ENCODE peak calls at places on chromosomes 5 and 9, in eight cellular contexts. V is upper lobe of right lung, L is uterus, B is cardiac muscle cell, A is brain microvascular endothelial cell, K is fibroblast of mammary gland, X is prostate gland, C is stomach. T is an unnamed sample.

GRCh38 chr5:137594717-137595116 is 95.6 kb upstream of the SPOCK1 start:
- DNase-seq in V (no peak), L (no peak), B (peak), A (no peak), K (peak), X (no peak), C (no peak), T (peak)

GRCh38 chr5:541888-542692 is 17.8 kb upstream of the SLC9A3 start:
- DNase-seq in V (peak), L (no peak), B (no peak), A (no peak), K (no peak), X (no peak), C (no peak), T (no peak)

GRCh38 chr5:157592594-157592993 is 17.0 kb upstream of the ADAM19 start:
- DNase-seq in V (no peak), L (no peak), B (no peak), A (no peak), K (no peak), X (no peak), C (no peak), T (no peak)

GRCh38 chr5:10424124-10424731 is 17.5 kb upstream of the ROPN1L start:
- DNase-seq in V (no peak), L (no peak), B (peak), A (peak), K (peak), X (peak), C (no peak), T (peak)

GRCh38 chr5:2992806-2993205 is 241.3 kb upstream of the IRX2 start:
- DNase-seq in V (no peak), L (no peak), B (no peak), A (no peak), K (no peak), X (no peak), C (no peak), T (no peak)

GRCh38 chr5:124649548-124650501 is 96.6 kb downstream of the ZNF608 start:
- DNase-seq in V (peak), L (peak), B (peak), A (peak), K (peak), X (no peak), C (peak), T (peak)

GRCh38 chr5:123066016-123066415 is 23.0 kb upstream of the PRDM6 start:
- DNase-seq in V (no peak), L (no peak), B (no peak), A (no peak), K (no peak), X (no peak), C (no peak), T (no peak)

GRCh38 chr5:39543335-39543734 is 118.6 kb upstream of the DAB2 start:
- DNase-seq in V (no peak), L (no peak), B (no peak), A (no peak), K (peak), X (no peak), C (no peak), T (no peak)

GRCh38 chr9:114263853-114264510 is 58.9 kb upstream of the ORM1 start:
- DNase-seq in V (no peak), L (no peak), B (no peak), A (no peak), K (no peak), X (no peak), C (no peak), T (no peak)

GRCh38 chr5:82802954-82803353 is 274.2 kb downstream of the TMEM167A start:
- DNase-seq in V (no peak), L (no peak), B (no peak), A (no peak), K (no peak), X (no peak), C (no peak), T (no peak)

GRCh38 chr5:134227259-134227658 is 1.4 kb upstream of the PPP2CA start:
- DNase-seq in V (no peak), L (peak), B (no peak), A (no peak), K (peak), X (no peak), C (no peak), T (no peak)

GRCh38 chr9:133960568-133961129 is 31.5 kb downstream of the VAV2 start:
- DNase-seq in V (no peak), L (no peak), B (peak), A (no peak), K (no peak), X (no peak), C (peak), T (no peak)
- H3K4me3 ChIP-seq in V (no peak), L (no peak), B (no peak), A (no peak), K (no peak), X (no peak), C (no peak), T (no peak)

GRCh38 chr5:66540078-66540477 is 56.1 kb upstream of the MAST4 start:
- DNase-seq in V (no peak), L (no peak), B (no peak), A (no peak), K (no peak), X (no peak), C (no peak), T (no peak)
- TF ChIP-seq CTCF in V (no peak), L (no peak), B (no peak), A (no peak), K (no peak), X (no peak), C (no peak), T (no peak)

GRCh38 chr5:112684737-112685136 is 52.9 kb upstream of the APC start:
- DNase-seq in V (no peak), L (no peak), B (peak), A (peak), K (peak), X (no peak), C (no peak), T (no peak)
- H3K4me3 ChIP-seq in V (no peak), L (no peak), B (no peak), A (no peak), K (no peak), X (no peak), C (no peak), T (no peak)

DNA sequence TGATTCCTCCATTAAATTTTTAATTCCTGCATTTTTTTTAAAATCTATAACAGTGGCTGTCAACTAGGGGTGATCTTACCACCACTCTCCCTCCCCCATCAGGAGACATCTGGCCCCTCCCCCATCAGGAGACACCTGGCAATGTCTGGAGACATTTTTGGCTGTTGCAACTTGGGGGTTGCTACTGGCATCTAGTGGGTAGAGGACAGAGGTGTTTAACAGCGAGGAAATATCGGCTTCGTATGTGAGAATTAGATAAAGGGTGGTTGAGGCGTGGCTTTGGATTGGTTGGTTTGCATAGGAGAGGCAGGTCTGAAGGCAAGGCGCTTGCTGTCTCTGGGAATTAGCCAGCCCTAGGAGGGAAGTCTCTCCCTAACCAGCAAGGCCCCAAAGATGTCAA is 10.5 kb downstream of the CDHR2 start:
- DNase-seq in V (no peak), L (no peak), B (no peak), A (no peak), K (no peak), X (no peak), C (no peak), T (no peak)
- TF ChIP-seq CTCF in V (no peak), L (no peak), B (no peak), A (no peak), K (no peak), X (no peak), C (no peak), T (no peak)

DNA sequence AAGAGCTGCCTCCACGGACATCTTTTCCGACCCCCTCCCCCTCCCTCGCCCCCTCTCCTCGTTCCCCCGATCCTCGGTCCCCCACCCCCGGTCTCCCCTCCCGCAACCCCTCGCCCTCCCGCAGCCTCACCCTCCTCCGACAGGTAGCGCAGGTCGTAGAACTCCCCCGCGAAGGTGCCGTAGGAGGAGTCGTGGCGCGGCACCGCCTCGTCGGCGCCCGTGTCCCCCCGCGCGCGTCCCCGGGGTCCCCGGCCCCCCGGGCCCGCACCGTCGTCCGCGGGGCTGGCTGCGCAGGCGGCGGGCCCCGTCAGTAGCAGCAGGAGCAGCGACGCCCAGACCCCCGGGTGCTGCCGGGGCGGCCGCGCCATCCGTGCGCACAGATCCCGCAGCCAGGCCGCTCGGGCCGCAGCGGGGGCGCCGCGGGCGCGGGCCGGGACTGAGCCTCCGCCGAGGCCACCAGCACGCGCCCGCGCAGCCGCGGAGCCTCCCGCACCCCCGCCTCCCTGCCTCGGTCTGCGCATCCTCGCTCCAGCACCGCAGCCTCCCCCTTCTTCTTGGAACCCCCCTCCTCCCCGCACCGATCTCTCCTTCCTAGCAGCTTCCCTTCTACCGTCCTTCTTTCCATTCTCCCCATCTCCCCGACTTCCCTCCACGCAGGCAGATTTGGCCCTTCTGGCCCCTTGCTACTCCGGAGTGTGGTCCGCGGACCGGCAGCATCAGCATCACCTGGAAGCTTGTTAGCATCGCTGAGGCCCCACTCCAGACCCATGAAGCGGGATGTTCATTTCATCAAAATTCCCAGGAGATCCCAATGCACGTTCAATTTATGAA is at the start of gene FRRS1L:
- DNase-seq in V (no peak), L (no peak), B (peak), A (no peak), K (no peak), X (no peak), C (no peak), T (no peak)
- H3K4me3 ChIP-seq in V (no peak), L (peak), B (peak), A (peak), K (peak), X (peak), C (peak), T (peak)

GRCh38 chr5:7391215-7391614 is 4.7 kb upstream of the ADCY2 start:
- DNase-seq in V (no peak), L (no peak), B (no peak), A (no peak), K (no peak), X (no peak), C (no peak), T (no peak)
- TF ChIP-seq CTCF in V (no peak), L (no peak), B (no peak), A (no peak), K (no peak), X (no peak), C (no peak), T (peak)

GRCh38 chr5:14809369-14810144 is 62.0 kb downstream of the ANKH start:
- DNase-seq in V (no peak), L (no peak), B (peak), A (peak), K (peak), X (no peak), C (peak), T (peak)
- H3K4me3 ChIP-seq in V (no peak), L (no peak), B (no peak), A (peak), K (no peak), X (no peak), C (no peak), T (no peak)

GRCh38 chr5:173278641-173279040 is 43.6 kb upstream of the NKX2-5 start:
- DNase-seq in V (no peak), L (no peak), B (no peak), A (no peak), K (no peak), X (no peak), C (no peak), T (no peak)

GRCh38 chr5:173282916-173283315 is 45.3 kb downstream of the STC2 start:
- DNase-seq in V (no peak), L (no peak), B (no peak), A (no peak), K (no peak), X (no peak), C (no peak), T (no peak)

GRCh38 chr5:173279166-173279565 is 44.2 kb upstream of the NKX2-5 start:
- DNase-seq in V (no peak), L (no peak), B (no peak), A (no peak), K (no peak), X (no peak), C (no peak), T (no peak)

GRCh38 chr5:173283318-173284288 is 44.6 kb downstream of the STC2 start:
- DNase-seq in V (peak), L (peak), B (peak), A (peak), K (peak), X (peak), C (peak), T (no peak)

GRCh38 chr5:173281910-173282309 is 46.3 kb downstream of the STC2 start:
- DNase-seq in V (no peak), L (no peak), B (peak), A (no peak), K (no peak), X (no peak), C (no peak), T (no peak)
- TF ChIP-seq CTCF in V (no peak), L (no peak), B (peak), A (peak), K (peak), X (no peak), C (no peak), T (peak)

T was measured in astrocyte of the cerebellum.